ENCODE peak calls at places on chromosome 17, in nine cellular contexts. W is AG09309, C is cardiac muscle cell, U is uterus, P is A549, M is fibroblast of lung, T is endothelial cell, I is body of pancreas, K is HFF-Myc. N is an unnamed sample.

GRCh38 chr17:27985306-27985705 is 57.2 kb upstream of the NLK start:
- DNase-seq in W (no peak), C (peak), U (no peak), P (no peak), M (no peak), T (no peak), I (no peak), K (no peak), N (no peak)

GRCh38 chr17:7354262-7354781 is 634 bp upstream of the TMEM95 start:
- DNase-seq in W (no peak), C (peak), U (no peak), P (no peak), M (peak), T (no peak), I (no peak), K (no peak), N (peak)

GRCh38 chr17:34365340-34365739 is 2.3 kb upstream of the CCL1 start:
- DNase-seq in W (no peak), C (no peak), U (no peak), P (no peak), M (no peak), T (no peak), I (no peak), K (no peak), N (no peak)

GRCh38 chr17:8226536-8227237 is 16.3 kb upstream of the AURKB start:
- DNase-seq in W (peak), C (peak), U (peak), P (peak), M (peak), T (peak), I (peak), K (no peak), N (peak)

GRCh38 chr17:47872019-47872650 is 21.2 kb upstream of the SP6 start:
- DNase-seq in W (no peak), C (no peak), U (no peak), P (no peak), M (no peak), T (no peak), I (no peak), K (no peak), N (no peak)

GRCh38 chr17:81922566-81923301 is 4.8 kb upstream of the SIRT7 start:
- DNase-seq in W (no peak), C (no peak), U (no peak), P (no peak), M (no peak), T (no peak), I (no peak), K (no peak), N (no peak)

GRCh38 chr17:55743103-55743679 is 7.7 kb upstream of the PCTP start:
- DNase-seq in W (no peak), C (no peak), U (no peak), P (peak), M (no peak), T (no peak), I (peak), K (no peak), N (no peak)

GRCh38 chr17:76940293-76940692 is 72.1 kb downstream of the MGAT5B start:
- DNase-seq in W (no peak), C (no peak), U (no peak), P (no peak), M (no peak), T (no peak), I (no peak), K (no peak), N (no peak)

GRCh38 chr17:13104576-13104975 is 86.7 kb upstream of the ELAC2 start:
- DNase-seq in W (no peak), C (no peak), U (no peak), P (no peak), M (no peak), T (no peak), I (no peak), K (no peak), N (no peak)

GRCh38 chr17:21463204-21463661 is 87.1 kb downstream of the KCNJ12 start:
- DNase-seq in W (no peak), C (no peak), U (no peak), P (no peak), M (no peak), T (no peak), I (no peak), K (no peak), N (no peak)

GRCh38 chr17:79777166-79777843 is 643 bp upstream of the CBX2 start:
- DNase-seq in W (no peak), C (peak), U (peak), P (peak), M (peak), T (peak), I (peak), K (no peak), N (peak)

GRCh38 chr17:57935833-57936807 is 19.1 kb downstream of the CUEDC1 start:
- DNase-seq in W (no peak), C (peak), U (peak), P (no peak), M (peak), T (peak), I (peak), K (no peak), N (peak)

GRCh38 chr17:45395569-45396415 is 36.9 kb downstream of the ARHGAP27 start:
- DNase-seq in W (no peak), C (no peak), U (no peak), P (no peak), M (no peak), T (no peak), I (no peak), K (no peak), N (no peak)

GRCh38 chr17:38800237-38800760 is 943 bp upstream of the PIP4K2B start:
- DNase-seq in W (no peak), C (no peak), U (no peak), P (no peak), M (peak), T (no peak), I (no peak), K (no peak), N (no peak)

GRCh38 chr17:70677783-70678647 is 508.7 kb downstream of the KCNJ2 start:
- DNase-seq in W (no peak), C (no peak), U (no peak), P (no peak), M (peak), T (no peak), I (no peak), K (no peak), N (no peak)

GRCh38 chr17:4576729-4577322 is 7.5 kb upstream of the SMTNL2 start:
- DNase-seq in W (no peak), C (peak), U (no peak), P (no peak), M (peak), T (no peak), I (no peak), K (no peak), N (peak)

GRCh38 chr17:28279411-28279810 is 39.6 kb upstream of the TMEM97 start:
- DNase-seq in W (no peak), C (peak), U (no peak), P (no peak), M (no peak), T (no peak), I (no peak), K (no peak), N (no peak)

GRCh38 chr17:18229771-18230170 is 4.3 kb downstream of the LLGL1 start:
- DNase-seq in W (no peak), C (no peak), U (no peak), P (no peak), M (no peak), T (no peak), I (no peak), K (no peak), N (no peak)

GRCh38 chr17:32319548-32319905 is 22.4 kb downstream of the C17orf75 start:
- DNase-seq in W (no peak), C (peak), U (peak), P (peak), M (peak), T (peak), I (peak), K (peak), N (peak)

GRCh38 chr17:7558544-7559306 is at the start of gene TNFSF13:
- DNase-seq in W (no peak), C (no peak), U (no peak), P (no peak), M (no peak), T (no peak), I (peak), K (no peak), N (no peak)

GRCh38 chr17:17724307-17724921 is 43.2 kb downstream of the RAI1 start:
- DNase-seq in W (no peak), C (peak), U (no peak), P (no peak), M (peak), T (peak), I (no peak), K (no peak), N (peak)

GRCh38 chr17:32941419-32942032 is 13.6 kb downstream of the TMEM98 start:
- DNase-seq in W (no peak), C (no peak), U (no peak), P (no peak), M (no peak), T (no peak), I (no peak), K (no peak), N (no peak)

GRCh38 chr17:62666061-62666800 is 38.8 kb downstream of the MRC2 start:
- DNase-seq in W (no peak), C (no peak), U (no peak), P (no peak), M (no peak), T (no peak), I (no peak), K (no peak), N (no peak)

GRCh38 chr17:62670202-62670821 is 42.8 kb downstream of the MRC2 start:
- DNase-seq in W (no peak), C (no peak), U (no peak), P (no peak), M (no peak), T (no peak), I (no peak), K (no peak), N (no peak)

GRCh38 chr17:62666801-62667591 is 39.5 kb downstream of the MRC2 start:
- DNase-seq in W (no peak), C (no peak), U (no peak), P (no peak), M (no peak), T (no peak), I (no peak), K (no peak), N (no peak)

GRCh38 chr17:62665599-62665998 is 38.1 kb downstream of the MRC2 start:
- DNase-seq in W (no peak), C (no peak), U (no peak), P (no peak), M (no peak), T (no peak), I (no peak), K (no peak), N (no peak)

GRCh38 chr17:62668091-62668804 is 40.8 kb downstream of the MRC2 start:
- DNase-seq in W (peak), C (no peak), U (no peak), P (no peak), M (no peak), T (no peak), I (no peak), K (no peak), N (no peak)
- TF ChIP-seq CTCF in W (no peak), C (no peak), U (no peak), P (no peak), M (no peak), T (no peak), I (no peak), K (no peak), N (no peak)

GRCh38 chr17:75876190-75876937 is 2.0 kb downstream of the TRIM47 start:
- DNase-seq in W (no peak), C (no peak), U (peak), P (peak), M (no peak), T (peak), I (peak), K (no peak), N (no peak)
- TF ChIP-seq CTCF in W (no peak), C (peak), U (no peak), P (peak), M (no peak), T (no peak), I (no peak), K (no peak), N (no peak)

DNA sequence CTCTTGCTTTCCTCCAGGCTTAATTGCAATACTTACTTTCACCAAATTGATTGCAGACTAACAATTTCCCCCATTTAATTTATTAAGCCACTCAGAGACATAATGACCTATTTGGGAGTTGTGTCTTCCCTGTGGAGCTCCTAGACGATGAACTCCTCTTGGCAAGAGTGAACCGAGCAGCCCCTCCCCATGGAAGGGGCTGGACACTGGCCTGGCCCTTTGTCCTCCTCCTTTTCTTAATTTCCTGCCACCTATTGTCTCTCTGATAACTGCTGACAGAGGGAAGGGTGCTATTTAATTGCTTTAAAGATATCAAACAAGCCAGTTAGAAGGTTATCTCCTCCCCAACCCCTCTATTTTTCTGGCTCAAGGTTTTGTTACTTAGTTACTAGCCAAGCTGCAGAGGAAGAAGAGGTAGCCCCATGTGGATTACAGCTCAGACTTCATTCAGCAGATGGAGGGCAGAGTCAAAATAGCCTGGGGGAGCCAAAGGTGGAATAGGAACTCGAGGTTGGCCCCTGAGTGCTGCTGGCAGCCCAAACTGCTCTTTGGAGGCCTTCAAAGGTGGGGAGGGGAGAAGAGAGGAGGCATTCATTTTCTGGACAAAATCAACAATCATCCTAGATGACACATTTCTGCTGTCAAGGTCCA is 3.7 kb upstream of the SSTR2 start:
- DNase-seq in W (no peak), C (no peak), U (no peak), P (no peak), M (no peak), T (no peak), I (no peak), K (no peak), N (no peak)
- TF ChIP-seq CTCF in W (no peak), C (no peak), U (no peak), P (no peak), M (no peak), T (no peak), I (no peak), K (no peak), N (no peak)

GRCh38 chr17:16328997-16329396 is 24.3 kb downstream of the CENPV start:
- DNase-seq in W (no peak), C (peak), U (no peak), P (peak), M (no peak), T (no peak), I (no peak), K (no peak), N (no peak)
- TF ChIP-seq CTCF in W (peak), C (no peak), U (no peak), P (no peak), M (no peak), T (no peak), I (no peak), K (no peak), N (no peak)

GRCh38 chr17:42743595-42744282 is 1.1 kb downstream of the EZH1 start:
- DNase-seq in W (no peak), C (no peak), U (no peak), P (peak), M (no peak), T (no peak), I (no peak), K (peak), N (no peak)
- TF ChIP-seq CTCF in W (no peak), C (peak), U (no peak), P (no peak), M (no peak), T (no peak), I (no peak), K (no peak), N (peak)

GRCh38 chr17:1490643-1491405 is 1.7 kb downstream of the MYO1C start:
- DNase-seq in W (no peak), C (peak), U (peak), P (peak), M (peak), T (peak), I (peak), K (no peak), N (peak)
- TF ChIP-seq CTCF in W (no peak), C (no peak), U (no peak), P (no peak), M (no peak), T (no peak), I (no peak), K (no peak), N (no peak)